ENCODE peak calls at places on chromosomes 7 and 10, in four cellular contexts. One of them, this sample, is unnamed.

GRCh38 chr7:92276486-92276885 is 30.7 kb downstream of the ANKIB1 start:
- DNase-seq in stimulated activated effector memory CD8-positive, alpha-beta T cell treated with anti-CD3 and anti-CD28 coated beads, Interleukin-12 subunit alpha, Interleukin-12 subunit beta, amount 100 ng/mL, for 72 hours: no peak
- DNase-seq in B cell: no peak
- DNase-seq in HCEC 1CT: no peak
- DNase-seq in this sample: no peak

GRCh38 chr10:126598009-126598408 is 72.5 kb downstream of the C10orf90 start:
- DNase-seq in stimulated activated effector memory CD8-positive, alpha-beta T cell treated with anti-CD3 and anti-CD28 coated beads, Interleukin-12 subunit alpha, Interleukin-12 subunit beta, amount 100 ng/mL, for 72 hours: no peak
- DNase-seq in B cell: peak; percentile 18
- DNase-seq in HCEC 1CT: peak; percentile 48
- DNase-seq in this sample: peak; percentile 50

GRCh38 chr7:127844707-127845331 is 186.4 kb downstream of the LRRC4 start:
- DNase-seq in stimulated activated effector memory CD8-positive, alpha-beta T cell treated with anti-CD3 and anti-CD28 coated beads, Interleukin-12 subunit alpha, Interleukin-12 subunit beta, amount 100 ng/mL, for 72 hours: no peak
- DNase-seq in B cell: no peak
- DNase-seq in HCEC 1CT: peak; percentile 19
- DNase-seq in this sample: peak; percentile 51

GRCh38 chr7:119943932-119944600 is 328.9 kb upstream of the KCND2 start:
- DNase-seq in stimulated activated effector memory CD8-positive, alpha-beta T cell treated with anti-CD3 and anti-CD28 coated beads, Interleukin-12 subunit alpha, Interleukin-12 subunit beta, amount 100 ng/mL, for 72 hours: no peak
- DNase-seq in B cell: no peak
- DNase-seq in HCEC 1CT: no peak
- DNase-seq in this sample: no peak

GRCh38 chr10:74255800-74256422 is 104.9 kb downstream of the ADK start:
- DNase-seq in stimulated activated effector memory CD8-positive, alpha-beta T cell treated with anti-CD3 and anti-CD28 coated beads, Interleukin-12 subunit alpha, Interleukin-12 subunit beta, amount 100 ng/mL, for 72 hours: no peak
- DNase-seq in B cell: no peak
- DNase-seq in HCEC 1CT: no peak
- DNase-seq in this sample: peak; percentile 27

GRCh38 chr10:17888189-17888588 is 63.5 kb upstream of the SLC39A12 start:
- DNase-seq in stimulated activated effector memory CD8-positive, alpha-beta T cell treated with anti-CD3 and anti-CD28 coated beads, Interleukin-12 subunit alpha, Interleukin-12 subunit beta, amount 100 ng/mL, for 72 hours: no peak
- DNase-seq in B cell: no peak
- DNase-seq in HCEC 1CT: no peak
- DNase-seq in this sample: no peak

GRCh38 chr7:37438879-37439278 is 9.8 kb downstream of the ELMO1 start:
- DNase-seq in stimulated activated effector memory CD8-positive, alpha-beta T cell treated with anti-CD3 and anti-CD28 coated beads, Interleukin-12 subunit alpha, Interleukin-12 subunit beta, amount 100 ng/mL, for 72 hours: no peak
- DNase-seq in B cell: no peak
- DNase-seq in HCEC 1CT: no peak
- DNase-seq in this sample: no peak

GRCh38 chr7:28919510-28919909 is 38.6 kb downstream of the TRIL start:
- DNase-seq in stimulated activated effector memory CD8-positive, alpha-beta T cell treated with anti-CD3 and anti-CD28 coated beads, Interleukin-12 subunit alpha, Interleukin-12 subunit beta, amount 100 ng/mL, for 72 hours: no peak
- DNase-seq in B cell: no peak
- DNase-seq in HCEC 1CT: no peak
- DNase-seq in this sample: no peak

GRCh38 chr7:26091933-26092332 is 60.1 kb upstream of the NFE2L3 start:
- DNase-seq in stimulated activated effector memory CD8-positive, alpha-beta T cell treated with anti-CD3 and anti-CD28 coated beads, Interleukin-12 subunit alpha, Interleukin-12 subunit beta, amount 100 ng/mL, for 72 hours: no peak
- DNase-seq in B cell: no peak
- DNase-seq in HCEC 1CT: no peak
- DNase-seq in this sample: peak; percentile 5

GRCh38 chr10:63157845-63158624 is 24.9 kb downstream of the NRBF2 start:
- DNase-seq in stimulated activated effector memory CD8-positive, alpha-beta T cell treated with anti-CD3 and anti-CD28 coated beads, Interleukin-12 subunit alpha, Interleukin-12 subunit beta, amount 100 ng/mL, for 72 hours: peak; percentile 16
- DNase-seq in B cell: peak; percentile 44
- DNase-seq in HCEC 1CT: peak; percentile 85
- DNase-seq in this sample: peak; percentile 96

GRCh38 chr7:155456772-155457543 is 971 bp upstream of the EN2 start:
- DNase-seq in stimulated activated effector memory CD8-positive, alpha-beta T cell treated with anti-CD3 and anti-CD28 coated beads, Interleukin-12 subunit alpha, Interleukin-12 subunit beta, amount 100 ng/mL, for 72 hours: no peak
- DNase-seq in B cell: peak; percentile 66
- DNase-seq in HCEC 1CT: no peak
- DNase-seq in this sample: peak; percentile 67

GRCh38 chr10:59635502-59636290 is 74.0 kb downstream of the SLC16A9 start:
- DNase-seq in stimulated activated effector memory CD8-positive, alpha-beta T cell treated with anti-CD3 and anti-CD28 coated beads, Interleukin-12 subunit alpha, Interleukin-12 subunit beta, amount 100 ng/mL, for 72 hours: no peak
- DNase-seq in B cell: no peak
- DNase-seq in HCEC 1CT: no peak
- DNase-seq in this sample: no peak

GRCh38 chr10:115026041-115026779 is 67.0 kb upstream of the ATRNL1 start:
- DNase-seq in stimulated activated effector memory CD8-positive, alpha-beta T cell treated with anti-CD3 and anti-CD28 coated beads, Interleukin-12 subunit alpha, Interleukin-12 subunit beta, amount 100 ng/mL, for 72 hours: no peak
- DNase-seq in B cell: no peak
- DNase-seq in HCEC 1CT: no peak
- DNase-seq in this sample: no peak

GRCh38 chr10:47298730-47299129 is 1.3 kb upstream of the GDF10 start:
- DNase-seq in stimulated activated effector memory CD8-positive, alpha-beta T cell treated with anti-CD3 and anti-CD28 coated beads, Interleukin-12 subunit alpha, Interleukin-12 subunit beta, amount 100 ng/mL, for 72 hours: no peak
- DNase-seq in B cell: no peak
- DNase-seq in HCEC 1CT: no peak
- DNase-seq in this sample: no peak

GRCh38 chr7:55521543-55522267 is 50.6 kb downstream of the VOPP1 start:
- DNase-seq in stimulated activated effector memory CD8-positive, alpha-beta T cell treated with anti-CD3 and anti-CD28 coated beads, Interleukin-12 subunit alpha, Interleukin-12 subunit beta, amount 100 ng/mL, for 72 hours: no peak
- DNase-seq in B cell: no peak
- DNase-seq in HCEC 1CT: no peak
- DNase-seq in this sample: no peak

GRCh38 chr10:28367865-28368541 is 65.1 kb upstream of the MPP7 start:
- DNase-seq in stimulated activated effector memory CD8-positive, alpha-beta T cell treated with anti-CD3 and anti-CD28 coated beads, Interleukin-12 subunit alpha, Interleukin-12 subunit beta, amount 100 ng/mL, for 72 hours: peak; percentile 10
- DNase-seq in B cell: peak; percentile 78
- DNase-seq in HCEC 1CT: no peak
- DNase-seq in this sample: no peak

GRCh38 chr7:156125841-156126730 is 313.8 kb upstream of the SHH start:
- DNase-seq in stimulated activated effector memory CD8-positive, alpha-beta T cell treated with anti-CD3 and anti-CD28 coated beads, Interleukin-12 subunit alpha, Interleukin-12 subunit beta, amount 100 ng/mL, for 72 hours: no peak
- DNase-seq in B cell: no peak
- DNase-seq in HCEC 1CT: no peak
- DNase-seq in this sample: no peak

GRCh38 chr7:46945328-46945727 is 636.6 kb downstream of the TNS3 start:
- DNase-seq in stimulated activated effector memory CD8-positive, alpha-beta T cell treated with anti-CD3 and anti-CD28 coated beads, Interleukin-12 subunit alpha, Interleukin-12 subunit beta, amount 100 ng/mL, for 72 hours: no peak
- DNase-seq in B cell: no peak
- DNase-seq in HCEC 1CT: no peak
- DNase-seq in this sample: no peak

GRCh38 chr7:46675456-46675855 is 754.4 kb upstream of the IGFBP3 start:
- DNase-seq in stimulated activated effector memory CD8-positive, alpha-beta T cell treated with anti-CD3 and anti-CD28 coated beads, Interleukin-12 subunit alpha, Interleukin-12 subunit beta, amount 100 ng/mL, for 72 hours: no peak
- DNase-seq in B cell: no peak
- DNase-seq in HCEC 1CT: no peak
- DNase-seq in this sample: no peak

GRCh38 chr7:21550821-21551531 is 8.1 kb downstream of the DNAH11 start:
- DNase-seq in stimulated activated effector memory CD8-positive, alpha-beta T cell treated with anti-CD3 and anti-CD28 coated beads, Interleukin-12 subunit alpha, Interleukin-12 subunit beta, amount 100 ng/mL, for 72 hours: no peak
- DNase-seq in B cell: no peak
- DNase-seq in HCEC 1CT: no peak
- DNase-seq in this sample: peak; percentile 7

GRCh38 chr10:97372233-97372875 is 28.8 kb downstream of the RRP12 start:
- DNase-seq in stimulated activated effector memory CD8-positive, alpha-beta T cell treated with anti-CD3 and anti-CD28 coated beads, Interleukin-12 subunit alpha, Interleukin-12 subunit beta, amount 100 ng/mL, for 72 hours: no peak
- DNase-seq in B cell: no peak
- DNase-seq in HCEC 1CT: no peak
- DNase-seq in this sample: no peak

GRCh38 chr7:127189885-127190284 is 62.9 kb downstream of the GRM8 start:
- DNase-seq in stimulated activated effector memory CD8-positive, alpha-beta T cell treated with anti-CD3 and anti-CD28 coated beads, Interleukin-12 subunit alpha, Interleukin-12 subunit beta, amount 100 ng/mL, for 72 hours: no peak
- DNase-seq in B cell: no peak
- DNase-seq in HCEC 1CT: no peak
- DNase-seq in this sample: no peak

This sample was measured in cardiac fibroblast.